ENCODE peak calls at places on chromosomes 7 and 10, in four cellular contexts. One of them, this sample, is unnamed.

GRCh38 chr10:47260505-47261111 is 39.4 kb upstream of the GDF10 start:
- DNase-seq in WTC11: no peak
- DNase-seq in K562: no peak
- DNase-seq in HepG2: no peak
- DNase-seq in this sample: no peak

GRCh38 chr7:118472581-118472980 is 248.1 kb downstream of the ANKRD7 start:
- DNase-seq in WTC11: no peak
- DNase-seq in HepG2: no peak
- DNase-seq in K562: no peak
- DNase-seq in this sample: no peak

GRCh38 chr10:89332092-89332633 is 4.4 kb downstream of the IFIT3 start:
- DNase-seq in K562: no peak
- DNase-seq in WTC11: no peak
- DNase-seq in HepG2: peak
- DNase-seq in this sample: no peak

GRCh38 chr10:1944487-1944886 is 207.2 kb upstream of the ADARB2 start:
- DNase-seq in K562: no peak
- DNase-seq in WTC11: no peak
- DNase-seq in HepG2: no peak
- DNase-seq in this sample: no peak

GRCh38 chr10:131022981-131023380 is 288.5 kb downstream of the TCERG1L start:
- DNase-seq in K562: no peak
- DNase-seq in WTC11: no peak
- DNase-seq in HepG2: no peak
- DNase-seq in this sample: no peak

GRCh38 chr10:8187171-8187666 is 132.7 kb downstream of the GATA3 start:
- DNase-seq in K562: no peak
- DNase-seq in WTC11: no peak
- DNase-seq in HepG2: no peak
- DNase-seq in this sample: no peak

GRCh38 chr10:131574707-131575430 is 263.3 kb upstream of the TCERG1L start:
- DNase-seq in K562: no peak
- DNase-seq in HepG2: no peak
- DNase-seq in WTC11: no peak
- DNase-seq in this sample: no peak

GRCh38 chr7:30778246-30779025 is 7.2 kb downstream of the MINDY4 start:
- DNase-seq in HepG2: no peak
- DNase-seq in WTC11: no peak
- DNase-seq in K562: no peak
- DNase-seq in this sample: no peak

GRCh38 chr10:101066146-101066889 is 4.5 kb downstream of the KAZALD1 start:
- DNase-seq in WTC11: peak
- DNase-seq in K562: peak
- DNase-seq in HepG2: peak
- DNase-seq in this sample: peak

GRCh38 chr10:47331491-47331890 is 9.2 kb downstream of the GDF2 start:
- DNase-seq in WTC11: no peak
- DNase-seq in K562: no peak
- DNase-seq in HepG2: no peak
- DNase-seq in this sample: no peak

GRCh38 chr10:109783286-109783685 is 140.0 kb downstream of the XPNPEP1 start:
- DNase-seq in WTC11: no peak
- DNase-seq in K562: no peak
- DNase-seq in HepG2: no peak
- DNase-seq in this sample: no peak

GRCh38 chr10:20877986-20878979 is 18.8 kb downstream of the NEBL start:
- DNase-seq in WTC11: no peak
- DNase-seq in HepG2: no peak
- DNase-seq in K562: no peak
- DNase-seq in this sample: peak

GRCh38 chr10:34434119-34434594 is 380.9 kb downstream of the PARD3 start:
- DNase-seq in HepG2: no peak
- DNase-seq in K562: no peak
- DNase-seq in WTC11: no peak
- DNase-seq in this sample: peak

GRCh38 chr7:142950235-142950634 is 11.0 kb downstream of the LLCFC1 start:
- DNase-seq in WTC11: no peak
- DNase-seq in HepG2: no peak
- DNase-seq in K562: no peak
- DNase-seq in this sample: no peak

GRCh38 chr7:155178096-155178495 is 108.0 kb downstream of the HTR5A start:
- DNase-seq in K562: no peak
- DNase-seq in WTC11: no peak
- DNase-seq in HepG2: no peak
- DNase-seq in this sample: no peak

GRCh38 chr7:36594445-36594844 is 129.8 kb downstream of the AOAH start:
- DNase-seq in WTC11: no peak
- DNase-seq in HepG2: no peak
- DNase-seq in K562: no peak
- DNase-seq in this sample: no peak

GRCh38 chr7:95245828-95246227 is 78.5 kb downstream of the PON1 start:
- DNase-seq in WTC11: no peak
- DNase-seq in HepG2: no peak
- DNase-seq in K562: no peak
- DNase-seq in this sample: no peak

GRCh38 chr7:26900283-26900682 is 35.9 kb upstream of the SKAP2 start:
- DNase-seq in K562: no peak
- DNase-seq in WTC11: no peak
- DNase-seq in HepG2: no peak
- DNase-seq in this sample: no peak

GRCh38 chr7:6616854-6617643 is 1.6 kb downstream of the ZNF853 start:
- DNase-seq in K562: no peak
- DNase-seq in WTC11: no peak
- DNase-seq in HepG2: no peak
- DNase-seq in this sample: no peak

GRCh38 chr10:112858990-112859520 is 91.0 kb upstream of the TCF7L2 start:
- DNase-seq in WTC11: no peak
- DNase-seq in K562: no peak
- DNase-seq in HepG2: no peak
- DNase-seq in this sample: no peak

GRCh38 chr7:155871211-155871610 is 58.9 kb upstream of the SHH start:
- DNase-seq in WTC11: no peak
- DNase-seq in HepG2: no peak
- DNase-seq in K562: no peak
- DNase-seq in this sample: no peak

GRCh38 chr10:63415635-63416244 is 50.0 kb downstream of the JMJD1C start:
- DNase-seq in HepG2: no peak
- DNase-seq in K562: no peak
- DNase-seq in WTC11: no peak
- DNase-seq in this sample: no peak

GRCh38 chr7:78493383-78493782 is 694.8 kb downstream of the PHTF2 start:
- DNase-seq in HepG2: no peak
- DNase-seq in WTC11: no peak
- DNase-seq in K562: no peak
- DNase-seq in this sample: no peak

GRCh38 chr10:112565434-112566053 is 118.5 kb downstream of the VTI1A start:
- DNase-seq in HepG2: peak
- DNase-seq in K562: peak
- DNase-seq in WTC11: peak
- DNase-seq in this sample: peak

GRCh38 chr7:16644624-16644986 is 949 bp downstream of the ANKMY2 start:
- DNase-seq in K562: peak
- DNase-seq in HepG2: peak
- DNase-seq in WTC11: peak
- DNase-seq in this sample: peak

GRCh38 chr10:3680186-3680585 is 104.8 kb downstream of the KLF6 start:
- DNase-seq in K562: no peak
- DNase-seq in HepG2: no peak
- DNase-seq in WTC11: no peak
- DNase-seq in this sample: no peak

GRCh38 chr10:33337335-33337854 is 2.9 kb upstream of the NRP1 start:
- DNase-seq in WTC11: no peak
- DNase-seq in K562: no peak
- DNase-seq in HepG2: no peak
- DNase-seq in this sample: peak

GRCh38 chr10:15609291-15609690 is 110.4 kb downstream of the ITGA8 start:
- DNase-seq in K562: no peak
- DNase-seq in HepG2: no peak
- DNase-seq in WTC11: no peak
- DNase-seq in this sample: no peak

GRCh38 chr10:31345886-31346285 is 26.9 kb downstream of the ZEB1 start:
- DNase-seq in WTC11: no peak
- DNase-seq in HepG2: no peak
- DNase-seq in K562: no peak
- DNase-seq in this sample: no peak

GRCh38 chr10:46538723-46539426 is 17.6 kb downstream of the GPRIN2 start:
- DNase-seq in HepG2: no peak
- DNase-seq in K562: no peak
- DNase-seq in WTC11: peak
- DNase-seq in this sample: no peak

GRCh38 chr10:51073461-51074237 is 638 bp upstream of the PRKG1 start:
- DNase-seq in WTC11: peak
- DNase-seq in HepG2: no peak
- DNase-seq in K562: no peak
- DNase-seq in this sample: no peak

DNA sequence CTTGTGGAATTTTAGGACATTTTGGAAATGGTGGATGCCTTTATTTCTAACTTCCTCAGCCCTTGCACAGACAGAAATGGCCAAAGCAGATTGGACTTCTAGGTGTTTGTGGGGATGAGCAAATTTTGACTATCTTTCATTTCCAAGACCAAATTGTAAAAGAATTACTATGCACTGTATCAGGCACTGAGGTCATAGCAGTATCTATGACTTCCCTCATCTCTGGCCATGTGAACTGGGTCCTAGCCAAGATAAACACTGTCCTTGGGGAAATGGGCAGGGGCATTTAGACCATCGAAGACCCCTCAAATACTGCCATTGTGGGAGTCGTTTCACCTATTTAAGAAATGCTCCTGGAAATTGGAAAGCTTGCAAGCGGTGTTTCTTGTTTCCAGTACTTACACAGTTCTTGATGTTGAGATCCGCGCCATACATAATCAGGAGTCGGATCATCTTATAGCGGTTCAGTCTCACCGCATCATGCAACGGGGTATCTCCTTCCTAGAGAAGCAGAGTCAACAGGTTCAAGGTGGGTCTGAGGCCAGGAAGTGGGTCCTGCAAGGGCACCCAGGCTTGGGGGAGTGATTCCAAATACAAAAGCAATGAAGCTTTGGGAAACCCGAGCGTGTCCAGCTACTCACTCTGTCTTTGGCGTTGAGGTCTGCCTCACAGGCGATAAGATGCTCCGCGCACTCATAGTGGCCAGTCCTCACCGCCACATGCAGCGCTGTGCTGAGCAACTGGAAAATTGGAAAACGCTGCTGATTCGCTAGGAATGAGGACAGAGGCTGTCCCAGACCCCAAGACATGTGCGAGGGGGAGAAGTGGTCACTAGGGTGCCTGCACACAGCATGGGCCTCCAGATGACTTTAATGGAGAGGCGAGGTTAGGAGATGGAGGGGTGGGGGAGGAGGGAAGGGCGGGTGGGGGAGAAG is 5.5 kb downstream of the ANKRD1 start:
- DNase-seq in HepG2: no peak
- DNase-seq in K562: no peak
- DNase-seq in WTC11: no peak
- DNase-seq in this sample: no peak
- TF ChIP-seq HMGXB4 in HepG2: no peak
- TF ChIP-seq HMGXB4 in K562: no peak
- TF ChIP-seq HMGXB4 in WTC11: no peak
- TF ChIP-seq HMGXB4 in this sample: no peak

GRCh38 chr7:39851466-39852045 is 98.5 kb upstream of the CDK13 start:
- DNase-seq in WTC11: no peak
- DNase-seq in HepG2: no peak
- DNase-seq in K562: no peak
- DNase-seq in this sample: peak
- TF ChIP-seq HMGXB4 in WTC11: no peak
- TF ChIP-seq HMGXB4 in HepG2: no peak
- TF ChIP-seq HMGXB4 in K562: no peak
- TF ChIP-seq HMGXB4 in this sample: no peak

GRCh38 chr10:14124951-14125350 is 205.8 kb downstream of the FRMD4A start:
- DNase-seq in HepG2: no peak
- DNase-seq in WTC11: no peak
- DNase-seq in K562: no peak
- DNase-seq in this sample: no peak
- TF ChIP-seq HMGXB4 in HepG2: no peak
- TF ChIP-seq HMGXB4 in WTC11: no peak
- TF ChIP-seq HMGXB4 in K562: no peak
- TF ChIP-seq HMGXB4 in this sample: no peak

GRCh38 chr10:75034714-75035258 is 76.7 kb upstream of the SAMD8 start:
- DNase-seq in HepG2: no peak
- DNase-seq in WTC11: no peak
- DNase-seq in K562: no peak
- DNase-seq in this sample: no peak
- TF ChIP-seq HMGXB4 in HepG2: no peak
- TF ChIP-seq HMGXB4 in WTC11: no peak
- TF ChIP-seq HMGXB4 in K562: no peak
- TF ChIP-seq HMGXB4 in this sample: no peak

DNA sequence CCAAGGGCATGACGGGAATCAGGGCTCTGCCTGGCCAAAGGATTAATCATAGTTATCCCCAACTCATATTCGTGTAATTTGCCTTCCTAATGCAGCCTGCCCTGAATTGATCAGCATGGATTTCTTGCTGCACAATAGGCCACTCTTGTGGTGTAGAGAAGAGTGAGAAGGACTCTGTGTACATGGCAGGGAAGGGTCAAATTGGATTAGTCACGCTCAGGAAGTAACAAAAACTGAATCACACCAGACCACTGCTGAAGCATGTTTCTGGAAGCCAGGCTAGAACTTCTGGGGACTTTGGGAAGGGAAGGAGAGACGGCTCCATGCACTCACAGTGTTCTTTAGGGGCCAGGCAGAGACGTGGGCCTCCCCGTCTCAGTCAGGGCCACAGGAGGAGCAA is 227.1 kb downstream of the BUB3 start:
- DNase-seq in K562: no peak
- DNase-seq in WTC11: no peak
- DNase-seq in HepG2: peak
- DNase-seq in this sample: no peak
- TF ChIP-seq HMGXB4 in K562: no peak
- TF ChIP-seq HMGXB4 in WTC11: no peak
- TF ChIP-seq HMGXB4 in HepG2: no peak
- TF ChIP-seq HMGXB4 in this sample: no peak

GRCh38 chr7:127932496-127932895 is 98.7 kb downstream of the LRRC4 start:
- DNase-seq in K562: no peak
- DNase-seq in HepG2: no peak
- DNase-seq in WTC11: no peak
- DNase-seq in this sample: no peak
- TF ChIP-seq HMGXB4 in K562: no peak
- TF ChIP-seq HMGXB4 in HepG2: no peak
- TF ChIP-seq HMGXB4 in WTC11: no peak
- TF ChIP-seq HMGXB4 in this sample: no peak